ENCODE peak calls at places on chromosomes 12 and 14, in six cellular contexts. F is H9, X is fibroblast of the conjunctiva, T is mesendoderm, B is activated T-cell treated with anti-CD3 and anti-CD28 coated beads for 48 hours, E is BE2C. W is an unnamed sample.

GRCh38 chr12:83084516-83085234 is 398.0 kb downstream of the TMTC2 start:
- DNase-seq in F (no peak), X (no peak), T (no peak), B (no peak), E (no peak), W (no peak)

GRCh38 chr14:86086962-86087361 is 557.0 kb downstream of the FLRT2 start:
- DNase-seq in F (no peak), X (no peak), T (no peak), B (no peak), E (no peak), W (no peak)

GRCh38 chr12:106446429-106447092 is 89.0 kb downstream of the POLR3B start:
- DNase-seq in F (no peak), X (no peak), T (no peak), B (no peak), E (no peak), W (no peak)

GRCh38 chr14:55157080-55157479 is 28.0 kb downstream of the LGALS3 start:
- DNase-seq in F (no peak), X (no peak), T (no peak), B (no peak), E (no peak), W (no peak)

GRCh38 chr12:119864591-119864990 is 12.5 kb downstream of the CIT start:
- DNase-seq in F (no peak), X (no peak), T (no peak), B (no peak), E (no peak), W (no peak)

GRCh38 chr12:6538420-6539275 is 4.3 kb downstream of the GAPDH start:
- DNase-seq in F (peak; percentile 74), X (no peak), T (peak; percentile 74), B (peak; percentile 49), E (peak; percentile 64), W (no peak)

GRCh38 chr12:125239563-125239962 is 174.3 kb downstream of the AACS start:
- DNase-seq in F (no peak), X (no peak), T (no peak), B (no peak), E (no peak), W (no peak)

GRCh38 chr12:47742253-47742825 is 16.3 kb downstream of the RAPGEF3 start:
- DNase-seq in F (peak; percentile 82), X (no peak), T (peak; percentile 65), B (peak; percentile 70), E (peak; percentile 68), W (peak; percentile 67)

GRCh38 chr12:31227401-31227981 is 98.5 kb downstream of the SINHCAF start:
- DNase-seq in F (no peak), X (no peak), T (no peak), B (no peak), E (no peak), W (no peak)